ENCODE peak calls at places on chromosome 12, in eight cellular contexts. Q is NCI-H146; E is fibroblast of the conjunctiva; R is stimulated activated naive CD8-positive, alpha-beta T cell treated with anti-CD3 and anti-CD28 coated beads, Interleukin-15, amount 100 ng/mL, for 72 hours; W is myocyte; V is NCI-H82; Y is activated CD4-positive, alpha-beta T cell treated with anti-CD3 and anti-CD28 coated beads for 48 hours; I is central memory CD4-positive, alpha-beta T cell. K is an unnamed sample.

GRCh38 chr12:38625306-38625705 is 280.1 kb downstream of the CPNE8 start:
- DNase-seq in I (no peak), W (no peak), Q (no peak), V (no peak), E (no peak), Y (no peak), R (no peak), K (no peak)

GRCh38 chr12:97924122-97924521 is 461.5 kb downstream of the RMST start:
- DNase-seq in I (no peak), Y (no peak), E (no peak), Q (no peak), W (no peak), R (no peak), V (no peak), K (no peak)

GRCh38 chr12:122825773-122826724 is 9.2 kb upstream of the HIP1R start:
- DNase-seq in I (no peak), W (no peak), Y (no peak), Q (peak), R (no peak), E (no peak), V (peak), K (no peak)

GRCh38 chr12:110689601-110690430 is 901 bp upstream of the HVCN1 start:
- DNase-seq in V (peak), Y (peak), Q (no peak), W (no peak), E (no peak), R (peak), I (peak), K (peak)

GRCh38 chr12:121441555-121441954 is 41.6 kb downstream of the RNF34 start:
- DNase-seq in Y (no peak), V (peak), Q (peak), W (no peak), I (no peak), R (no peak), E (no peak), K (no peak)

GRCh38 chr12:69555461-69555860 is 29.8 kb upstream of the CCT2 start:
- DNase-seq in I (no peak), R (no peak), V (no peak), Y (no peak), W (no peak), Q (no peak), E (peak), K (no peak)

GRCh38 chr12:60262378-60262777 is 666.5 kb downstream of the SLC16A7 start:
- DNase-seq in V (no peak), Q (no peak), R (no peak), W (no peak), E (no peak), Y (no peak), I (no peak), K (no peak)

GRCh38 chr12:59820594-59821011 is 224.8 kb downstream of the SLC16A7 start:
- DNase-seq in R (no peak), V (no peak), E (no peak), I (no peak), W (no peak), Q (no peak), Y (no peak), K (no peak)

GRCh38 chr12:62512901-62513300 is 46.3 kb downstream of the MON2 start:
- DNase-seq in E (no peak), W (no peak), R (no peak), Y (no peak), V (no peak), Q (no peak), I (no peak), K (no peak)

GRCh38 chr12:41745593-41745992 is 399.1 kb downstream of the GXYLT1 start:
- DNase-seq in I (no peak), E (no peak), R (no peak), V (peak), W (no peak), Y (no peak), Q (no peak), K (no peak)

K was measured in heart right ventricle.